ENCODE peak calls at places on chromosomes 5 and 9, in seven cellular contexts. One of them, this sample, is unnamed.

GRCh38 chr5:177094224-177095087 is 7.7 kb downstream of the FGFR4 start:
- DNase-seq in breast epithelium: no peak
- DNase-seq in A549: peak
- DNase-seq in gastrocnemius medialis: peak
- DNase-seq in endothelial cell of umbilical vein: no peak
- DNase-seq in uterus: peak
- DNase-seq in Peyer's patch: peak
- DNase-seq in this sample: no peak

GRCh38 chr9:30775236-30775635 is 1609.2 kb upstream of the ACO1 start:
- DNase-seq in breast epithelium: no peak
- DNase-seq in A549: no peak
- DNase-seq in gastrocnemius medialis: no peak
- DNase-seq in endothelial cell of umbilical vein: no peak
- DNase-seq in uterus: no peak
- DNase-seq in Peyer's patch: no peak
- DNase-seq in this sample: no peak

GRCh38 chr9:105051897-105052296 is 123.9 kb upstream of the ABCA1 start:
- DNase-seq in breast epithelium: no peak
- DNase-seq in A549: no peak
- DNase-seq in gastrocnemius medialis: no peak
- DNase-seq in endothelial cell of umbilical vein: no peak
- DNase-seq in uterus: no peak
- DNase-seq in Peyer's patch: no peak
- DNase-seq in this sample: peak

GRCh38 chr9:20212806-20213205 is 409.5 kb downstream of the MLLT3 start:
- DNase-seq in breast epithelium: no peak
- DNase-seq in A549: no peak
- DNase-seq in gastrocnemius medialis: no peak
- DNase-seq in endothelial cell of umbilical vein: no peak
- DNase-seq in uterus: no peak
- DNase-seq in Peyer's patch: no peak
- DNase-seq in this sample: no peak

GRCh38 chr9:109789582-109790360 is 9.8 kb downstream of the PALM2AKAP2 start:
- DNase-seq in breast epithelium: no peak
- DNase-seq in A549: no peak
- DNase-seq in gastrocnemius medialis: no peak
- DNase-seq in endothelial cell of umbilical vein: no peak
- DNase-seq in uterus: no peak
- DNase-seq in Peyer's patch: no peak
- DNase-seq in this sample: no peak

GRCh38 chr5:137858223-137858916 is 9.3 kb upstream of the MYOT start:
- DNase-seq in breast epithelium: no peak
- DNase-seq in A549: no peak
- DNase-seq in gastrocnemius medialis: no peak
- DNase-seq in endothelial cell of umbilical vein: no peak
- DNase-seq in uterus: no peak
- DNase-seq in Peyer's patch: no peak
- DNase-seq in this sample: no peak

GRCh38 chr5:119049824-119050449 is 20.9 kb upstream of the DMXL1 start:
- DNase-seq in breast epithelium: no peak
- DNase-seq in A549: peak
- DNase-seq in gastrocnemius medialis: no peak
- DNase-seq in endothelial cell of umbilical vein: no peak
- DNase-seq in uterus: no peak
- DNase-seq in Peyer's patch: no peak
- DNase-seq in this sample: peak

GRCh38 chr9:96255698-96256097 is 46.3 kb downstream of the HSD17B3 start:
- DNase-seq in breast epithelium: no peak
- DNase-seq in A549: no peak
- DNase-seq in gastrocnemius medialis: no peak
- DNase-seq in endothelial cell of umbilical vein: no peak
- DNase-seq in uterus: no peak
- DNase-seq in Peyer's patch: no peak
- DNase-seq in this sample: no peak

GRCh38 chr9:113579270-113580040 is 115.9 kb downstream of the RGS3 start:
- DNase-seq in breast epithelium: no peak
- DNase-seq in A549: no peak
- DNase-seq in gastrocnemius medialis: no peak
- DNase-seq in endothelial cell of umbilical vein: no peak
- DNase-seq in uterus: no peak
- DNase-seq in Peyer's patch: peak
- DNase-seq in this sample: peak

GRCh38 chr9:73239868-73240267 is 88.2 kb downstream of the ANXA1 start:
- DNase-seq in breast epithelium: no peak
- DNase-seq in A549: peak
- DNase-seq in gastrocnemius medialis: no peak
- DNase-seq in endothelial cell of umbilical vein: no peak
- DNase-seq in uterus: no peak
- DNase-seq in Peyer's patch: no peak
- DNase-seq in this sample: no peak

GRCh38 chr5:172091956-172092732 is 85.7 kb upstream of the FBXW11 start:
- DNase-seq in breast epithelium: no peak
- DNase-seq in A549: no peak
- DNase-seq in gastrocnemius medialis: no peak
- DNase-seq in endothelial cell of umbilical vein: no peak
- DNase-seq in uterus: no peak
- DNase-seq in Peyer's patch: no peak
- DNase-seq in this sample: no peak

GRCh38 chr9:96486351-96487029 is 36.5 kb downstream of the HABP4 start:
- DNase-seq in breast epithelium: no peak
- DNase-seq in A549: no peak
- DNase-seq in gastrocnemius medialis: peak
- DNase-seq in endothelial cell of umbilical vein: no peak
- DNase-seq in uterus: peak
- DNase-seq in Peyer's patch: no peak
- DNase-seq in this sample: no peak

GRCh38 chr9:123871781-123872180 is 58.1 kb downstream of the DENND1A start:
- DNase-seq in breast epithelium: no peak
- DNase-seq in A549: no peak
- DNase-seq in gastrocnemius medialis: peak
- DNase-seq in endothelial cell of umbilical vein: no peak
- DNase-seq in uterus: no peak
- DNase-seq in Peyer's patch: no peak
- DNase-seq in this sample: no peak

GRCh38 chr5:172288465-172288864 is 4.9 kb upstream of the UBTD2 start:
- DNase-seq in breast epithelium: no peak
- DNase-seq in A549: no peak
- DNase-seq in gastrocnemius medialis: no peak
- DNase-seq in endothelial cell of umbilical vein: no peak
- DNase-seq in uterus: no peak
- DNase-seq in Peyer's patch: no peak
- DNase-seq in this sample: no peak

GRCh38 chr9:34426340-34427074 is 31.9 kb downstream of the FAM219A start:
- DNase-seq in breast epithelium: no peak
- DNase-seq in A549: no peak
- DNase-seq in gastrocnemius medialis: no peak
- DNase-seq in endothelial cell of umbilical vein: no peak
- DNase-seq in uterus: no peak
- DNase-seq in Peyer's patch: no peak
- DNase-seq in this sample: peak
- TF ChIP-seq POLR2A in breast epithelium: no peak
- TF ChIP-seq POLR2A in A549: no peak
- TF ChIP-seq POLR2A in gastrocnemius medialis: no peak
- TF ChIP-seq POLR2A in endothelial cell of umbilical vein: no peak
- TF ChIP-seq POLR2A in uterus: no peak
- TF ChIP-seq POLR2A in Peyer's patch: no peak
- TF ChIP-seq POLR2A in this sample: no peak

GRCh38 chr9:37511715-37512010 is 25.9 kb downstream of the POLR1E start:
- DNase-seq in breast epithelium: no peak
- DNase-seq in A549: no peak
- DNase-seq in gastrocnemius medialis: no peak
- DNase-seq in endothelial cell of umbilical vein: no peak
- DNase-seq in uterus: no peak
- DNase-seq in Peyer's patch: no peak
- DNase-seq in this sample: no peak

GRCh38 chr9:37512439-37512838 is 26.7 kb downstream of the POLR1E start:
- DNase-seq in breast epithelium: no peak
- DNase-seq in A549: no peak
- DNase-seq in gastrocnemius medialis: no peak
- DNase-seq in endothelial cell of umbilical vein: no peak
- DNase-seq in uterus: no peak
- DNase-seq in Peyer's patch: no peak
- DNase-seq in this sample: no peak

GRCh38 chr9:37508834-37509206 is 23.1 kb downstream of the POLR1E start:
- DNase-seq in breast epithelium: no peak
- DNase-seq in A549: no peak
- DNase-seq in gastrocnemius medialis: no peak
- DNase-seq in endothelial cell of umbilical vein: no peak
- DNase-seq in uterus: no peak
- DNase-seq in Peyer's patch: no peak
- DNase-seq in this sample: no peak

GRCh38 chr9:37509536-37509935 is 23.8 kb downstream of the POLR1E start:
- DNase-seq in breast epithelium: no peak
- DNase-seq in A549: no peak
- DNase-seq in gastrocnemius medialis: no peak
- DNase-seq in endothelial cell of umbilical vein: no peak
- DNase-seq in uterus: no peak
- DNase-seq in Peyer's patch: no peak
- DNase-seq in this sample: no peak

GRCh38 chr9:37511006-37511714 is 25.4 kb downstream of the POLR1E start:
- DNase-seq in breast epithelium: no peak
- DNase-seq in A549: peak
- DNase-seq in gastrocnemius medialis: no peak
- DNase-seq in endothelial cell of umbilical vein: no peak
- DNase-seq in uterus: no peak
- DNase-seq in Peyer's patch: no peak
- DNase-seq in this sample: peak
- TF ChIP-seq POLR2A in breast epithelium: no peak
- TF ChIP-seq POLR2A in A549: no peak
- TF ChIP-seq POLR2A in gastrocnemius medialis: no peak
- TF ChIP-seq POLR2A in endothelial cell of umbilical vein: no peak
- TF ChIP-seq POLR2A in uterus: no peak
- TF ChIP-seq POLR2A in Peyer's patch: no peak
- TF ChIP-seq POLR2A in this sample: no peak

DNA sequence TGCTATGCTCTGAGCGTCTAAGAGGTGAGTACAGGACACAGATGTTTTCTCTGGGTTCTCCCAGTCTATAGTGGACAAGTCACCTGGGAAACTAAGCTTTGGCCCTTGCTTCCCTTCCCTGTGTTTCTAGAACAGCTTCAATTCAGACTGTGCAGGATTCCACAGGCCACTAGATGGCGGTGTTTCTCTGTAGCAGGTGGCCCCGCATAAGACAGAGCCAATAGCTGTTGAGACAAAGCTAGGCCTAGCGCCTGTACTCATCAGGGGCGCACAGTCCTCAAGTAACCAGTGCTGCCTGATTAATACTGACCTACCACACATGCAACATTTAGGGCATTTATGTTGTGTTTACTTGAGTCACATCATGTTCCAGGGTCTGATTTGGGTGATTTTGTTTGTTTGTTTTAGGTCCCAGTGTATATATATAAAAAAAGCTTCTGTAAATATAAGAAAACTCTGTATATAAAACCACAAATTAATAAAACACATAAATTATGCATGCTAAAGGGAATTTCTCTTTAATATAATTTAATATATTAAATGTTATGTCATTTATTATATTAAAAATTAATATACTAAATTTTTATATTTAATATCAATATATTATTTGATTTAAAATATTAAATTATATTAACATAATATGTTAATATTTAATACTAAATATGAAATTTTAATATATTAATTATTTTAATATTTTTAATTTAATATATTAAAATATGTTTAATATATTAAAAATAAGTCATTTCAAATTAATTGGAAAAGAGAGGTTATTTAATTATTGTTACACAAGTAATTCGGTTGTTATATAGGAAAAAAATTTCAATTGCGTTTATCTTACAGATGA is 114.5 kb downstream of the LIFR start:
- DNase-seq in breast epithelium: peak
- DNase-seq in A549: peak
- DNase-seq in gastrocnemius medialis: peak
- DNase-seq in endothelial cell of umbilical vein: peak
- DNase-seq in uterus: peak
- DNase-seq in Peyer's patch: peak
- DNase-seq in this sample: peak
- TF ChIP-seq POLR2A in breast epithelium: no peak
- TF ChIP-seq POLR2A in A549: no peak
- TF ChIP-seq POLR2A in gastrocnemius medialis: no peak
- TF ChIP-seq POLR2A in endothelial cell of umbilical vein: no peak
- TF ChIP-seq POLR2A in uterus: no peak
- TF ChIP-seq POLR2A in Peyer's patch: no peak
- TF ChIP-seq POLR2A in this sample: no peak

GRCh38 chr9:35691325-35691631 is 1.6 kb upstream of the TPM2 start:
- DNase-seq in breast epithelium: no peak
- DNase-seq in A549: no peak
- DNase-seq in gastrocnemius medialis: no peak
- DNase-seq in endothelial cell of umbilical vein: no peak
- DNase-seq in uterus: no peak
- DNase-seq in Peyer's patch: no peak
- DNase-seq in this sample: no peak

GRCh38 chr9:35690447-35691324 is 961 bp upstream of the TPM2 start:
- DNase-seq in breast epithelium: peak
- DNase-seq in A549: peak
- DNase-seq in gastrocnemius medialis: peak
- DNase-seq in endothelial cell of umbilical vein: peak
- DNase-seq in uterus: peak
- DNase-seq in Peyer's patch: peak
- DNase-seq in this sample: peak

GRCh38 chr9:35688558-35689350 is 971 bp downstream of the TPM2 start:
- DNase-seq in breast epithelium: no peak
- DNase-seq in A549: peak
- DNase-seq in gastrocnemius medialis: no peak
- DNase-seq in endothelial cell of umbilical vein: peak
- DNase-seq in uterus: no peak
- DNase-seq in Peyer's patch: no peak
- DNase-seq in this sample: no peak

GRCh38 chr9:35689351-35689600 is 449 bp downstream of the TPM2 start:
- DNase-seq in breast epithelium: no peak
- DNase-seq in A549: no peak
- DNase-seq in gastrocnemius medialis: no peak
- DNase-seq in endothelial cell of umbilical vein: no peak
- DNase-seq in uterus: no peak
- DNase-seq in Peyer's patch: no peak
- DNase-seq in this sample: no peak

DNA sequence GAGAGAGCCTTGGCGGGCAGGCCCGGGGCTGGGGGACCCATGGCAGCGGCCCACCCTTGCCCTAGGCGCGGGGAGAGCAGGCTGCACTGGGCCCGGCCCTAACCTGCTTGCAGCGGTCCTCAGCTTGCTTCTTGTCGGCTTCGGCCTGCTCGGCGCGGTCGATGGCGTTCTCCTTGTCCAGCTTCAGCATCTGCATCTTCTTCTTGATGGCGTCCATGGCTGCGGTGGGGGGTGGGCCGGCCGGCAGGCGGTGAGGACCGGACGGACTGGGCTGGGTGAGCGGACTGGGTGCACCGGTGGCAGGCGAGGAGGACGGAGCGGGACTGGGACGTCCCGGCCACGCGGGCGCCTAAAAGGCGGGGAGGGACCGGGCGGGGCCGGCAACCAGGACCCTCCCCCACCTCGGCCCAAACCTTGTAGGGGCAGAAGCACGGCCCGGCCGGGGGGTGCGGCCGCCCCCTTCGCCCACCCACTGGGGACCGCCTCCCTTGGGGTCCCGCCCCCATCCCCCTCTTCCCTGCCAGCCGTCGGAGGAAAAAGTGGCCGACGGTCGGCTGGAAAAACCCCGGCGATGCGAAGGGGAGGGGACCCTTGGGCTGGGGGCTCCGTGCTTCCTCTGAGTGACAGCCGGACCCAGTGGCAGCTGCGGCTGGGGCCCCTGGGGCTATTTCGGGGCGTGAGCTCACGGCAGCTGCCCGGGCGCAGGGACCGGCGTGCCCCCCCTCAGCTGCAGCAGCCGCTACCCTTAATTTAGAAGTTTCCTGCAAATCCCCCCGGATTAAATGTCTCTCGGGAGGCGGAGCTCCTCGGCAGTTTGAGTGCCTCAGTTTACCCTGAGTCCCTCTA is at the start of gene TPM2:
- DNase-seq in breast epithelium: peak
- DNase-seq in A549: peak
- DNase-seq in gastrocnemius medialis: peak
- DNase-seq in endothelial cell of umbilical vein: peak
- DNase-seq in uterus: peak
- DNase-seq in Peyer's patch: no peak
- DNase-seq in this sample: no peak
- TF ChIP-seq POLR2A in breast epithelium: peak
- TF ChIP-seq POLR2A in A549: peak
- TF ChIP-seq POLR2A in gastrocnemius medialis: peak
- TF ChIP-seq POLR2A in endothelial cell of umbilical vein: peak
- TF ChIP-seq POLR2A in uterus: peak
- TF ChIP-seq POLR2A in Peyer's patch: no peak
- TF ChIP-seq POLR2A in this sample: no peak